ENCODE peak calls at places on chromosomes 16 and 17, in five cellular contexts. M is K562, H is HT-29, B is GM18507, T is A549. I is an unnamed sample.

GRCh38 chr17:82001657-82002056 is 21.0 kb downstream of the CENPX start:
- DNase-seq in H (no peak), B (no peak), M (no peak), T (no peak), I (no peak)

GRCh38 chr16:52090080-52090479 is 456.9 kb downstream of the TOX3 start:
- DNase-seq in T (no peak), M (no peak), H (no peak), B (no peak), I (no peak)

GRCh38 chr16:20904507-20905079 is 4.0 kb downstream of the LYRM1 start:
- DNase-seq in B (no peak), H (peak; percentile 68), M (no peak), T (no peak), I (no peak)

GRCh38 chr16:4360538-4361021 is 9.5 kb upstream of the PAM16 start:
- DNase-seq in H (no peak), M (peak; percentile 79), T (peak; percentile 55), B (no peak), I (no peak)

GRCh38 chr17:6381052-6381451 is 53.9 kb downstream of the AIPL1 start:
- DNase-seq in M (no peak), T (no peak), B (no peak), H (no peak), I (no peak)

GRCh38 chr17:4853195-4853762 is 20.1 kb downstream of the MINK1 start:
- DNase-seq in B (no peak), T (no peak), H (no peak), M (no peak), I (no peak)

GRCh38 chr16:55015181-55015913 is 84.7 kb downstream of the IRX5 start:
- DNase-seq in H (no peak), M (no peak), B (no peak), T (no peak), I (no peak)

GRCh38 chr16:17277981-17278381 is 192.8 kb downstream of the XYLT1 start:
- DNase-seq in M (no peak), H (peak; percentile 53), T (peak; percentile 22), B (peak; percentile 14), I (peak; percentile 24)

GRCh38 chr17:5950871-5951270 is 119.3 kb upstream of the WSCD1 start:
- DNase-seq in B (no peak), H (no peak), M (no peak), T (no peak), I (no peak)

GRCh38 chr16:56792960-56793359 is 63.0 kb downstream of the NUP93 start:
- DNase-seq in B (no peak), T (no peak), M (no peak), H (no peak), I (no peak)

GRCh38 chr17:73711184-73711583 is 66.9 kb upstream of the SDK2 start:
- DNase-seq in T (no peak), M (no peak), H (no peak), B (no peak), I (no peak)

GRCh38 chr16:11705311-11705710 is 37.1 kb downstream of the SNN start:
- DNase-seq in M (no peak), H (no peak), T (no peak), B (no peak), I (no peak)